ENCODE peak calls at places on chromosomes 7 and 10, in six cellular contexts. H, I, N, A, J and P are unnamed samples.

GRCh38 chr10:71250405-71250804 is 38.0 kb downstream of the UNC5B start:
- DNase-seq in H (no peak), I (no peak), N (no peak), A (no peak), J (no peak), P (no peak)

GRCh38 chr10:110410329-110411046 is 87.2 kb upstream of the DUSP5 start:
- DNase-seq in H (no peak), I (peak), N (peak), A (no peak), J (peak), P (peak)

GRCh38 chr7:53768191-53768590 is 732.8 kb downstream of the POM121L12 start:
- DNase-seq in H (no peak), I (no peak), N (no peak), A (no peak), J (no peak), P (no peak)

GRCh38 chr7:129091484-129092002 is 36.6 kb upstream of the TNPO3 start:
- DNase-seq in H (peak), I (peak), N (peak), A (peak), J (peak), P (peak)

GRCh38 chr7:28813238-28813962 is 144.7 kb downstream of the TRIL start:
- DNase-seq in H (no peak), I (no peak), N (no peak), A (no peak), J (peak), P (no peak)

GRCh38 chr7:128270799-128271411 is 29.8 kb downstream of the LEP start:
- DNase-seq in H (no peak), I (no peak), N (no peak), A (no peak), J (no peak), P (no peak)

GRCh38 chr10:1045415-1045814 is 3.5 kb downstream of the IDI1 start:
- DNase-seq in H (no peak), I (no peak), N (no peak), A (no peak), J (no peak), P (no peak)

GRCh38 chr7:74284781-74285259 is 4.4 kb upstream of the CLIP2 start:
- DNase-seq in H (no peak), I (no peak), N (no peak), A (no peak), J (peak), P (peak)

GRCh38 chr10:79454259-79454658 is 8.8 kb upstream of the ZCCHC24 start:
- DNase-seq in H (no peak), I (peak), N (no peak), A (no peak), J (no peak), P (no peak)

GRCh38 chr7:117610390-117610789 is 130.6 kb downstream of the CFTR start:
- DNase-seq in H (no peak), I (no peak), N (no peak), A (no peak), J (no peak), P (no peak)

GRCh38 chr7:121591916-121592315 is 195.8 kb upstream of the FAM3C start:
- DNase-seq in H (no peak), I (no peak), N (no peak), A (no peak), J (no peak), P (no peak)

GRCh38 chr7:90552521-90552920 is 43.6 kb upstream of the CDK14 start:
- DNase-seq in H (no peak), I (peak), N (no peak), A (no peak), J (no peak), P (no peak)

GRCh38 chr10:131620314-131620713 is 280.5 kb upstream of the PPP2R2D start:
- DNase-seq in H (no peak), I (no peak), N (no peak), A (no peak), J (no peak), P (no peak)

GRCh38 chr7:123143206-123143605 is 56.6 kb downstream of the SLC13A1 start:
- DNase-seq in H (no peak), I (no peak), N (no peak), A (no peak), J (no peak), P (no peak)

GRCh38 chr7:130672146-130672545 is 3.6 kb upstream of the COPG2 start:
- DNase-seq in H (no peak), I (no peak), N (no peak), A (no peak), J (no peak), P (no peak)

GRCh38 chr7:88183051-88183450 is 36.8 kb downstream of the SRI start:
- DNase-seq in H (no peak), I (no peak), N (no peak), A (no peak), J (no peak), P (no peak)

GRCh38 chr10:69123747-69124557 is at the start of gene VPS26A:
- DNase-seq in H (peak), I (peak), N (peak), A (peak), J (peak), P (peak)

GRCh38 chr7:112946350-112946749 is 140.3 kb downstream of the GPR85 start:
- DNase-seq in H (no peak), I (peak), N (no peak), A (no peak), J (no peak), P (no peak)

GRCh38 chr10:120734476-120735078 is 116.6 kb upstream of the WDR11 start:
- DNase-seq in H (no peak), I (no peak), N (no peak), A (no peak), J (no peak), P (no peak)

GRCh38 chr7:151085329-151085690 is 965 bp upstream of the AGAP3 start:
- DNase-seq in H (no peak), I (no peak), N (no peak), A (no peak), J (no peak), P (peak)

GRCh38 chr7:136194843-136195242 is 217.7 kb upstream of the MTPN start:
- DNase-seq in H (no peak), I (no peak), N (no peak), A (no peak), J (no peak), P (no peak)

GRCh38 chr10:29496341-29497162 is 138.2 kb downstream of the SVIL start:
- DNase-seq in H (peak), I (peak), N (peak), A (peak), J (peak), P (peak)

GRCh38 chr10:944034-944831 is 12.7 kb upstream of the LARP4B start:
- DNase-seq in H (no peak), I (peak), N (no peak), A (no peak), J (peak), P (no peak)